ENCODE peak calls at places on chromosomes 5 and 9, in ten cellular contexts. P is neural progenitor cell, E is ovary, I is mesendoderm, L is BE2C, K is heart left ventricle, C is adipocyte, M is H1, A is cardiac muscle cell, S is gastrocnemius medialis. D is an unnamed sample. For H3K4me1, the result is how much of the 10 kb centered on the place peaks cover.

GRCh38 chr5:7539571-7539970 is 143.6 kb downstream of the ADCY2 start:
- DNase-seq in S (no peak), P (no peak), L (no peak), A (no peak), M (no peak), C (no peak), I (no peak), E (no peak), K (no peak), D (no peak)

GRCh38 chr9:37511006-37511714 is 25.4 kb downstream of the POLR1E start:
- DNase-seq in I (peak), A (peak), K (no peak), E (no peak), M (peak), P (peak), L (peak), C (no peak), S (no peak), D (peak)

GRCh38 chr5:125349432-125349831 is 603.0 kb upstream of the ZNF608 start:
- DNase-seq in P (peak), K (no peak), L (no peak), E (no peak), C (peak), S (no peak), I (peak), A (peak), M (no peak), D (no peak)

GRCh38 chr5:72284674-72285424 is 35.2 kb downstream of the MRPS27 start:
- DNase-seq in C (no peak), K (no peak), L (no peak), M (no peak), S (no peak), I (no peak), P (no peak), E (no peak), A (no peak), D (no peak)

GRCh38 chr5:109570362-109570874 is 119.3 kb upstream of the MAN2A1 start:
- DNase-seq in I (no peak), P (peak), A (no peak), E (no peak), S (no peak), C (no peak), M (no peak), K (no peak), L (no peak), D (no peak)

GRCh38 chr9:130041648-130042405 is 1.2 kb downstream of the FNBP1 start:
- DNase-seq in M (peak), A (peak), L (peak), C (peak), S (no peak), K (peak), I (peak), P (peak), E (peak), D (peak)

GRCh38 chr9:137075275-137075775 is 2.0 kb upstream of the UAP1L1 start:
- DNase-seq in M (no peak), E (no peak), A (no peak), L (no peak), C (no peak), I (no peak), P (no peak), K (no peak), S (no peak), D (no peak)

GRCh38 chr5:52468980-52469379 is 318.7 kb upstream of the ITGA1 start:
- DNase-seq in C (no peak), K (no peak), S (no peak), I (no peak), E (no peak), M (no peak), P (no peak), A (peak), L (no peak), D (no peak)

GRCh38 chr5:138602371-138603000 is 27.3 kb upstream of the HSPA9 start:
- DNase-seq in S (no peak), C (no peak), K (no peak), A (no peak), M (no peak), I (no peak), E (no peak), L (peak), P (no peak), D (no peak)

GRCh38 chr5:170120576-170120975 is 14.9 kb downstream of the FOXI1 start:
- DNase-seq in E (no peak), A (no peak), S (no peak), C (peak), I (no peak), L (no peak), K (no peak), M (peak), P (no peak), D (no peak)

GRCh38 chr5:33423018-33423630 is 17.6 kb upstream of the TARS1 start:
- DNase-seq in A (peak), L (no peak), I (peak), P (no peak), S (no peak), K (no peak), M (no peak), C (peak), E (no peak), D (no peak)

GRCh38 chr5:140342287-140342686 is 4.1 kb downstream of the HBEGF start:
- DNase-seq in E (no peak), I (no peak), A (no peak), P (no peak), M (no peak), C (no peak), K (peak), S (peak), L (no peak), D (no peak)

GRCh38 chr5:36457511-36458260 is 148.7 kb upstream of the SLC1A3 start:
- DNase-seq in S (no peak), K (no peak), C (no peak), A (no peak), P (no peak), I (no peak), M (no peak), E (no peak), L (no peak), D (no peak)

GRCh38 chr5:100643473-100643872 is 108.3 kb downstream of the FAM174A start:
- DNase-seq in E (no peak), I (peak), P (peak), L (no peak), A (no peak), K (no peak), S (no peak), C (no peak), M (no peak), D (no peak)

GRCh38 chr5:68137451-68138190 is 77.9 kb upstream of the PIK3R1 start:
- DNase-seq in L (no peak), P (no peak), M (no peak), C (peak), A (no peak), S (no peak), E (no peak), I (no peak), K (no peak), D (no peak)

GRCh38 chr5:169534311-169534880 is 49.2 kb upstream of the SPDL1 start:
- DNase-seq in P (no peak), I (no peak), K (no peak), L (no peak), S (no peak), E (no peak), M (no peak), A (no peak), C (peak), D (no peak)

GRCh38 chr5:369151-369939 is 47.8 kb downstream of the AHRR start:
- DNase-seq in A (no peak), C (peak), I (no peak), E (no peak), L (no peak), M (peak), S (no peak), P (no peak), K (peak), D (peak)

GRCh38 chr9:4979224-4979623 is 5.8 kb upstream of the JAK2 start:
- DNase-seq in K (no peak), A (no peak), I (no peak), L (no peak), C (no peak), P (no peak), M (no peak), S (no peak), E (no peak), D (no peak)

GRCh38 chr5:116440329-116440895 is 134.2 kb downstream of the SEMA6A start:
- DNase-seq in S (no peak), C (no peak), E (no peak), M (no peak), L (no peak), A (no peak), I (no peak), P (no peak), K (no peak), D (peak)

GRCh38 chr9:120715331-120715924 is 1.2 kb upstream of the MEGF9 start:
- DNase-seq in S (peak), A (no peak), L (peak), C (peak), E (peak), P (peak), K (peak), I (peak), M (peak), D (peak)

GRCh38 chr5:95760291-95761191 is 29.4 kb downstream of the RHOBTB3 start:
- DNase-seq in S (no peak), P (no peak), C (peak), M (no peak), L (no peak), E (no peak), A (no peak), K (no peak), I (peak), D (no peak)

GRCh38 chr9:137986268-137987099 is 108.9 kb downstream of the CACNA1B start:
- DNase-seq in K (no peak), E (no peak), I (no peak), S (no peak), P (no peak), C (no peak), L (no peak), M (peak), A (no peak), D (no peak)

DNA sequence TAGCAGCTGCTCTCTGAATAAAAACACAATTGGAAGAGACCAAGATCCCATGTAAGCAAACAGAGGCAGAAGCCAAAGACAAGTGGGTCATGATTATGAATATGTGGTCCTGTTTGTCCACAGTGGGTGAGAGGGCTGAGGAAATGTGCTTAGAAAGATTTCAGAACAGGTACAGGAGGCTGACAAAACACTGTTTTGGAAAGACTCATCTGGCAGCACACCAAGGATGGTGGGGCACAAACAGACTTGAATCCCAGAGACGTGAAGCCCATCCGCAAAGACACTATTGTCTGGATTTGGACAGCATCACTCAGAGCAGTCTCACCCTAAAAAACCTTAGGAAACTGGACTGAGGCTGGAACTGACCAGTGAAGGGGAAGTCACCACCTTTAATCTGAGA is 85.0 kb downstream of the ADRB2 start:
- DNase-seq in M (no peak), K (no peak), L (no peak), E (no peak), P (no peak), S (no peak), I (no peak), A (no peak), C (no peak), D (peak)
- H3K4me1 ChIP-seq in M (under half), K (under half), L (under half), E (under half), P (under half), S (under half), I (under half), A (under half), C (half or more), D (under half)

GRCh38 chr5:16578474-16578883 is 38.3 kb downstream of the RETREG1 start:
- DNase-seq in E (no peak), I (no peak), P (no peak), L (no peak), M (no peak), K (no peak), C (no peak), S (no peak), A (no peak), D (no peak)

GRCh38 chr5:16579142-16579541 is 37.7 kb downstream of the RETREG1 start:
- DNase-seq in I (no peak), A (peak), M (no peak), K (peak), E (no peak), C (no peak), P (peak), S (no peak), L (peak), D (no peak)

GRCh38 chr5:16580382-16580781 is 36.4 kb downstream of the RETREG1 start:
- DNase-seq in M (no peak), C (no peak), P (no peak), E (no peak), A (no peak), L (no peak), I (no peak), K (no peak), S (no peak), D (no peak)

GRCh38 chr5:16585028-16585667 is 31.6 kb downstream of the RETREG1 start:
- DNase-seq in P (no peak), M (no peak), C (no peak), S (no peak), A (no peak), E (no peak), L (no peak), K (no peak), I (peak), D (no peak)

DNA sequence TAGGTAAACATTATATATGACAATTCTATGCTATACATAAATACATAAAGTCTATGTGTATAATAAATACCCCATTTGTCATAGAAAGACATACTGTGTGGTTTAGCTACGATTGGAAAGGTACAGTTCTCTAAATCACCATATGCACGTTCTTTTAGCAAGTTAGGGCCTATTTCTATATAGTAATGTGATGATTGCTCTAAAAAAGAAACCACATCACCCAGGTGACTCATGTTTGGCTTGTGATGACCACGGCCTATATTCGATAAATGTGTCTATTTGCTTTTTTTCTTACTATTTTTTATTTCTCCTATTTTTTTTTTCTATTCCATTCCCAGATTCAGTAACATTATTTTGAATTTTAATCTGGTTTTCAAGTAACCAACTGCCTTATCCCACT is 34.7 kb downstream of the RETREG1 start:
- DNase-seq in C (no peak), S (no peak), I (no peak), L (no peak), E (no peak), A (no peak), K (no peak), P (no peak), M (no peak), D (no peak)
- H3K4me3 ChIP-seq in C (no peak), S (no peak), I (no peak), L (no peak), E (no peak), A (no peak), K (no peak), P (no peak), M (no peak), D (no peak)

DNA sequence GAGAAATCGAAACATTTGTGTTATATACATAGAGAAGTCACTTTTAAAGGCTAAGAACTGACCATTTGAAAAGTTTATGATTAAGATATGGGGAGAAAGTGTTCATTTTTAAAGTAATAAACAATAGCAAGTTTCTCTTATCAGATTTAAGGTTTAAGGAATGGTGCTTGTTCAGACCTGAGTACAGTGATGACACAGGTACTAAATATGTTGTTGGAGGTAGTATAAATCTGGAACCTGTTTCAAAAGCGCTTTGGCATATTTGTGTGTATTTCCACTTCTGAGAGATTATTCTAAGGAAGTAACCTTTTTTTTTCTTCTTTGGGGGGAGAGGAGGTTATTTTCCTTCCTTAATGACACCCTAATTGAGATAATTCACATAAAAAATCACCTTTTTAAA is 18.4 kb downstream of the CDC42SE2 start:
- DNase-seq in M (no peak), K (no peak), S (no peak), L (no peak), C (no peak), P (no peak), A (no peak), E (no peak), I (no peak), D (no peak)
- H3K4me1 ChIP-seq in M (under half), K (under half), S (under half), L (under half), C (under half), P (under half), A (under half), E (under half), I (under half), D (under half)

GRCh38 chr5:16931334-16932110 is 4.6 kb downstream of the MYO10 start:
- DNase-seq in K (no peak), M (no peak), L (no peak), A (peak), S (no peak), I (no peak), P (no peak), E (no peak), C (no peak), D (no peak)
- H3K4me3 ChIP-seq in K (no peak), M (no peak), L (no peak), A (no peak), S (no peak), I (no peak), P (no peak), E (no peak), C (no peak), D (peak)

GRCh38 chr9:70403618-70404025 is 10.8 kb downstream of the KLF9 start:
- DNase-seq in K (no peak), M (no peak), A (no peak), S (no peak), E (peak), I (no peak), L (no peak), P (no peak), C (no peak), D (no peak)

GRCh38 chr9:70405808-70406445 is 8.5 kb downstream of the KLF9 start:
- DNase-seq in C (no peak), A (no peak), L (no peak), E (no peak), I (peak), K (no peak), P (no peak), S (no peak), M (no peak), D (no peak)

GRCh38 chr9:70402213-70402612 is 12.2 kb downstream of the KLF9 start:
- DNase-seq in E (no peak), P (no peak), M (no peak), S (no peak), A (no peak), I (no peak), L (no peak), C (no peak), K (no peak), D (no peak)

GRCh38 chr9:70404261-70404660 is 10.2 kb downstream of the KLF9 start:
- DNase-seq in K (no peak), M (no peak), E (no peak), P (no peak), A (no peak), S (no peak), I (no peak), C (no peak), L (no peak), D (peak)

GRCh38 chr9:70403166-70403565 is 11.3 kb downstream of the KLF9 start:
- DNase-seq in A (no peak), E (no peak), P (no peak), C (no peak), K (no peak), L (no peak), I (no peak), S (no peak), M (no peak), D (no peak)
- H3K4me1 ChIP-seq in A (under half), E (half or more), P (under half), C (half or more), K (half or more), L (under half), I (under half), S (half or more), M (under half), D (under half)

DNA sequence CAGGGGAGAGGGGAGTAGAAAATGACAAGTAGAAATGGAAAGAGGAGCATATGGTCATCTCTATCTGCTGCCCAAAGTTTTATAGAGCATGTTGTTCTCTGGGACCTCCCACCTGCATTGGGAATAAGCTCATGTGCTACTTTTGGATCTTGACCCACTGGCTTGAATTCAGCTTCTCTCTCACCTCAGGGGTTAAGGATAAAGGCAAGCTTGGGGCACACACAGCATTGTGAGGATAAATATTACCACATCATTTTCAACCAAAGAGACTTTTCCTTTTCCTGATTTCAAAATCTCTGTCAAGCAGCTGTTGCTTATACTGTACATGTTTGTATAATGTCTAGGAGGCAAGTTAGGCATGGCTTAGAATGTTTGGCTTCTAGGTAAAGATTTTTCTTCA is 16.6 kb downstream of the ATP10B start:
- DNase-seq in S (no peak), E (no peak), C (no peak), L (no peak), K (no peak), P (no peak), I (no peak), A (no peak), M (no peak), D (no peak)
- H3K4me3 ChIP-seq in S (no peak), E (no peak), C (no peak), L (no peak), K (no peak), P (no peak), I (no peak), A (no peak), M (no peak), D (no peak)

DNA sequence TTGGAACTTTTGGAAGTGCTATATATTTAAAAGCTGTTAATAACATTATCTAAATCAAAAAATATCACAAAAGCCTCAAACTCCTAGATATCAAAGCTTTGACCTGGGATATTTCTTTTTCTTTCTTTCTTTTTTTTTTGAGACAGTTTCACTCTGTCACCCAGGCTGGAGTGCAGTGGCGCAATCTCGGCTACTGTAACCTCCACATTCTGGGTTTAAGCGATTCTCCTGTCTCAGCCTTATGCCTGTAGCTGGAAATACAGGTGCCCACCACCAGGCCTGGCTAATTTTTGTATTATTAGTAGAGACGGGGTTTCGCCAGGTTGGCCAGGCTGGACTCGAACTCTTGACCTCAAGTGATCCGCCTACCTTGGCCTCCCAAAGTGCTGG is 31.3 kb downstream of the RAPGEF1 start:
- DNase-seq in I (no peak), P (no peak), C (no peak), L (no peak), A (no peak), E (no peak), M (no peak), K (no peak), S (no peak), D (no peak)
- H3K4me1 ChIP-seq in I (under half), P (under half), C (half or more), L (under half), A (under half), E (under half), M (under half), K (under half), S (half or more), D (under half)

D was measured in endodermal cell.